ENCODE peak calls at places on chromosomes 12 and 14, in eight cellular contexts. K, V, P, Y, H, C, F and S are unnamed samples.

GRCh38 chr12:12017798-12018197 is 52.9 kb upstream of the BCL2L14 start:
- DNase-seq in C (no peak), F (no peak), P (no peak), Y (no peak), V (no peak), K (no peak), H (no peak), S (no peak)

GRCh38 chr14:68623828-68624227 is 169.0 kb downstream of the ZFP36L1 start:
- DNase-seq in F (no peak), K (no peak), C (no peak), V (no peak), P (no peak), H (no peak), Y (no peak), S (no peak)

GRCh38 chr14:81535399-81536124 is 1.9 kb upstream of the SEL1L start:
- DNase-seq in P (no peak), K (no peak), H (no peak), F (no peak), C (no peak), Y (no peak), V (no peak), S (peak)

GRCh38 chr12:4282892-4283511 is 9.4 kb downstream of the CCND2 start:
- DNase-seq in Y (no peak), C (no peak), K (no peak), V (no peak), F (no peak), H (no peak), P (no peak), S (no peak)

GRCh38 chr14:104115691-104116543 is 22.5 kb upstream of the KIF26A start:
- DNase-seq in C (no peak), V (no peak), Y (no peak), F (no peak), P (peak), H (peak), K (no peak), S (no peak)

GRCh38 chr12:102675672-102676071 is 195.3 kb upstream of the IGF1 start:
- DNase-seq in V (no peak), C (no peak), K (no peak), H (no peak), P (no peak), F (no peak), Y (no peak), S (no peak)

GRCh38 chr12:65640489-65640901 is 183.8 kb upstream of the HMGA2 start:
- DNase-seq in Y (no peak), P (no peak), K (no peak), C (no peak), F (no peak), H (no peak), V (no peak), S (no peak)

GRCh38 chr14:86022031-86022629 is 492.2 kb downstream of the FLRT2 start:
- DNase-seq in Y (no peak), K (no peak), H (no peak), F (no peak), V (no peak), P (no peak), C (no peak), S (no peak)

DNA sequence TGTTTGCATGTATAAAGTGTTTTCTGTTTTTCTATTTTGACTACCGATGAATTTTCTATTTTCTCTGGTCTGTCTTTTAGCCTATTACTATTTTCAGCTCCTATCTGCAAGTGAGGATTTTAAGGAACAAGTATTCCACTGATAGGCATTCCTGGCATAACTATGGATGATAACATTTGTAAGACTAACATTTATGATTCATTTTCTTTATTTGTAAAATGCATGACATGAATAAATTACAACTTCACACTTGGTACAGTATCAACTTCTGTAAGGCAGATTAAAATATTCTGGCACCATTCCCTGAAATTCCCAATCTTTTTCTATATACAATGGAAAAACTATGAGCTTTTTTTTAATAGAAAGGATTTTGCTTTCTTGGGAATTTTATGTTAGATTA is 121.0 kb upstream of the GARIN2 start:
- DNase-seq in C (no peak), F (no peak), K (no peak), Y (no peak), P (no peak), V (no peak), H (no peak), S (no peak)
- H3K27ac ChIP-seq in C (no peak), F (no peak), K (no peak), Y (no peak), P (no peak), V (no peak), H (no peak), S (no peak)

DNA sequence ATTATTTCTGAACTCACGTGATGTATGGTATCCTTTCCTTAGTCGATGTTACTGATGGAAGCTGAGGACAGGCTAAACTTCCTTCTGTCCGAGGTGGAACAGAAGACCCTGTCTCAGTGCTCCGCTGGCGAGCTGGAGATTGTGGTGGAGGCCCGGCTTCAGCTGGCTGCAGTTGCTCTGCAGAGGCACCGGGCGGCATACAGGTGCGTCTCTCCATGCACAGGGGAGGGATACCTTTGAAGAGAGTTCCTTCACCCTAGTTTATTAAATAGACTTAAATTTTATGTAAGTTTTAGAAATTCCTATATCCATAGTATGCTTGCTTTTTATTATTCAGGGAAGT is 186.7 kb upstream of the NEDD1 start:
- DNase-seq in F (no peak), H (peak), P (peak), Y (no peak), V (no peak), C (no peak), K (no peak), S (no peak)
- H3K4me3 ChIP-seq in F (peak), H (peak), P (no peak), Y (peak), V (peak), C (peak), K (no peak), S (peak)

DNA sequence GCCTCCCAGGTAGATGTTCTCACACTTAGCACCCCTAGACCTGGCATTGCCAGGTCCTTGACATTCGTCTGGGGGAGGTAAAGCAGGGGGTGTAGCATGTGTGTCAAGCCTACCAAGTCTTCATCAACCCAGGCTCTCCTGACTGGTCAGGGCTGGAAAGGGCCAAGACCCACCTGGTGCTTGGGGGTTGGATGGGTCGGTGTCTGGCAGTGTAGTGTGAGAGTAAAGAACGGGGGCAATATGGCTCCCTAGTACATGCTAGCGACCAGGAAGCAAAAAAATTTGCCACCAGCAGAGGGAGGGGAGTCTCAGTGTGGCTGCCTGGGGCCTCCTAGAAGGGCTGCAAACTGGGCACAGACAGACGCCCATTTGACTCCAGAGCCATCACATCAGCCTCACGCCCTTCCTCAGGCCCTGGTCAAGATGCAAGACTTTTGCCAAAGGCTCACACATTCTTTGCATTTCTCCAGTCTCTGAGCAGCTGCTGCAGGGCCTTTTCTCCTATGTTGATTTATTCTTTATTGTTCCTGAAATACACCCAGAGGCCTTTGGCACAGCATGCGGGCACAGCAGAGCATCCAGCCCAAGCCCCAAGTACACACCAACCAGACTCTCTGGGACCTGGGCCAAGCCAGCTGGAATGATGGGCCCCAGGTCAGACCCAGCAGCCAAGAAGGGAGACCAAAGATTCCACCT is 38.3 kb upstream of the PNMA1 start:
- DNase-seq in F (no peak), P (no peak), V (peak), K (peak), H (peak), C (peak), Y (no peak), S (peak)
- H3K27ac ChIP-seq in F (peak), P (peak), V (peak), K (peak), H (peak), C (no peak), Y (peak), S (peak)

GRCh38 chr12:31865023-31865422 is 94.2 kb upstream of the RESF1 start:
- DNase-seq in P (no peak), F (no peak), Y (no peak), V (no peak), C (no peak), K (no peak), H (no peak), S (no peak)
- H3K4me3 ChIP-seq in P (no peak), F (no peak), Y (no peak), V (no peak), C (no peak), K (no peak), H (no peak), S (no peak)

GRCh38 chr14:64213853-64214570 is 80.2 kb downstream of the ESR2 start:
- DNase-seq in C (no peak), V (no peak), K (no peak), H (no peak), P (no peak), F (no peak), Y (no peak), S (no peak)
- H3K27ac ChIP-seq in C (no peak), V (no peak), K (no peak), H (no peak), P (peak), F (no peak), Y (no peak), S (no peak)

GRCh38 chr12:19244312-19244711 is 114.8 kb downstream of the PLEKHA5 start:
- DNase-seq in K (no peak), H (no peak), Y (no peak), C (no peak), F (no peak), P (no peak), V (no peak), S (peak)
- H3K4me3 ChIP-seq in K (no peak), H (no peak), Y (no peak), C (no peak), F (no peak), P (no peak), V (no peak), S (no peak)

DNA sequence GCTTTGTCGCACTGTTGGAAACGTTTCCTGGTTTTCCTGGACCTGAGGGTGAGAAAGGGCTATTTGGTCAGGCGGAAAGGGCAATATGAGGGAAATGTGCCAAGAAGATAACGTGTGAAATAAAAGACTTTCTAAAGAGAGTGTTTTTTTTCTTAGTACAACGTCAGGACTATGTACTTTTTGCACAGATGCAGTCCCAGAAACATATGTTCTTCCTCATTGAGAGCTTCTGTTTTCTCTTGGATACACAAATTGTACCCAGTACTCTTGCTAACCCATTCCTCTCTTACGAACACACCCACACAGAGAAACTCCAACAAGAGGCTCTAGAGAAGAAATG is 669 bp upstream of the PKP2 start:
- DNase-seq in P (no peak), Y (no peak), C (no peak), H (no peak), F (no peak), K (no peak), V (no peak), S (no peak)
- H3K27ac ChIP-seq in P (peak), Y (no peak), C (peak), H (peak), F (no peak), K (no peak), V (no peak), S (peak)

GRCh38 chr12:53754633-53755261 is 3.0 kb upstream of the CISTR start:
- DNase-seq in Y (no peak), H (no peak), F (no peak), V (no peak), C (no peak), P (no peak), K (no peak), S (no peak)
- H3K4me3 ChIP-seq in Y (no peak), H (no peak), F (no peak), V (no peak), C (no peak), P (no peak), K (no peak), S (no peak)

GRCh38 chr12:42705863-42706262 is 116.3 kb upstream of the PRICKLE1 start:
- DNase-seq in F (no peak), V (peak), Y (no peak), P (peak), C (peak), K (peak), H (no peak), S (no peak)
- H3K27ac ChIP-seq in F (no peak), V (no peak), Y (no peak), P (no peak), C (no peak), K (no peak), H (no peak), S (no peak)